ENCODE peak calls at places on chromosome 5, in four cellular contexts. I is neural progenitor cell, P is endothelial cell, J is substantia nigra. M is an unnamed sample.

GRCh38 chr5:122120957-122121356 is 8.4 kb upstream of the ZNF474 start:
- DNase-seq in J (no peak), P (no peak), I (no peak), M (no peak)

GRCh38 chr5:135476615-135477493 is 24.7 kb upstream of the TIFAB start:
- DNase-seq in I (no peak), J (no peak), P (no peak), M (no peak)

GRCh38 chr5:98769006-98769255 is 4.5 kb upstream of the RGMB start:
- DNase-seq in J (peak), I (peak), P (peak), M (no peak)

GRCh38 chr5:170327802-170328201 is 30.2 kb upstream of the LCP2 start:
- DNase-seq in P (no peak), I (no peak), J (no peak), M (no peak)

GRCh38 chr5:14895301-14895700 is 23.7 kb upstream of the ANKH start:
- DNase-seq in J (no peak), I (no peak), P (no peak), M (peak)

GRCh38 chr5:73405691-73406090 is 42.9 kb downstream of the FOXD1 start:
- DNase-seq in J (no peak), I (no peak), P (no peak), M (no peak)

GRCh38 chr5:13553896-13554295 is 390.6 kb downstream of the DNAH5 start:
- DNase-seq in J (no peak), P (peak), I (peak), M (peak)

GRCh38 chr5:112063191-112063590 is 306.2 kb upstream of the NREP start:
- DNase-seq in I (no peak), J (no peak), P (no peak), M (no peak)

GRCh38 chr5:94932259-94932658 is 313.8 kb downstream of the SLF1 start:
- DNase-seq in I (no peak), P (no peak), J (no peak), M (no peak)

GRCh38 chr5:1330146-1330846 is 14.6 kb downstream of the CLPTM1L start:
- DNase-seq in I (no peak), P (no peak), J (no peak), M (peak)

GRCh38 chr5:111227226-111227782 is 3.1 kb downstream of the CAMK4 start:
- DNase-seq in J (no peak), P (no peak), I (no peak), M (no peak)

GRCh38 chr5:107607656-107608368 is 62.9 kb downstream of the EFNA5 start:
- DNase-seq in P (no peak), J (no peak), I (peak), M (no peak)

GRCh38 chr5:116389601-116390000 is 185.0 kb downstream of the SEMA6A start:
- DNase-seq in I (no peak), J (no peak), P (no peak), M (no peak)

GRCh38 chr5:135457424-135458071 is 5.4 kb upstream of the TIFAB start:
- DNase-seq in J (peak), I (peak), P (peak), M (peak)